ENCODE peak calls at places on chromosome 7, in seven cellular contexts. T, N, J, W, L, S and E are unnamed samples.

GRCh38 chr7:5692845-5693278 is 88.6 kb downstream of the RNF216 start:
- DNase-seq in J (peak), T (peak), N (no peak), S (peak), W (no peak), L (no peak), E (no peak)

GRCh38 chr7:75639893-75640600 is 98.7 kb downstream of the HIP1 start:
- DNase-seq in S (no peak), N (peak), L (peak), J (no peak), W (peak), T (no peak), E (no peak)

GRCh38 chr7:1508277-1508758 is 4.1 kb upstream of the INTS1 start:
- DNase-seq in N (no peak), T (no peak), L (no peak), J (no peak), W (no peak), S (no peak), E (no peak)

GRCh38 chr7:110253083-110253482 is 837.8 kb upstream of the LRRN3 start:
- DNase-seq in W (no peak), L (no peak), S (no peak), J (peak), T (no peak), N (no peak), E (no peak)

GRCh38 chr7:141874787-141875186 is 33.5 kb upstream of the PRSS37 start:
- DNase-seq in L (no peak), W (peak), J (no peak), N (no peak), S (no peak), T (no peak), E (no peak)

GRCh38 chr7:32785365-32785764 is 106.2 kb downstream of the KBTBD2 start:
- DNase-seq in J (no peak), L (peak), N (peak), T (no peak), S (no peak), W (no peak), E (no peak)

GRCh38 chr7:2566890-2567662 is 8.3 kb downstream of the IQCE start:
- DNase-seq in W (no peak), T (peak), J (no peak), L (no peak), S (no peak), N (no peak), E (no peak)

GRCh38 chr7:1043552-1044188 is 676 bp upstream of the GPR146 start:
- DNase-seq in N (no peak), W (no peak), J (no peak), T (peak), L (no peak), S (no peak), E (no peak)

GRCh38 chr7:112453505-112454171 is 3.4 kb downstream of the IFRD1 start:
- DNase-seq in S (peak), J (peak), W (no peak), L (no peak), N (no peak), T (no peak), E (no peak)

GRCh38 chr7:27123477-27124053 is 7.0 kb downstream of the HOXA4 start:
- DNase-seq in N (no peak), L (peak), W (no peak), T (no peak), J (no peak), S (no peak), E (no peak)

GRCh38 chr7:19442016-19442785 is 266.6 kb downstream of the POLR1F start:
- DNase-seq in N (peak), T (peak), S (peak), L (no peak), J (peak), W (peak), E (peak)

GRCh38 chr7:111756687-111757178 is 194.4 kb upstream of the IMMP2L start:
- DNase-seq in S (peak), L (no peak), J (peak), W (peak), T (no peak), N (peak), E (peak)

GRCh38 chr7:40297741-40298311 is 163.0 kb downstream of the SUGCT start:
- DNase-seq in L (no peak), T (no peak), S (peak), N (no peak), W (no peak), J (peak), E (no peak)

GRCh38 chr7:134891262-134892001 is 94.9 kb upstream of the AGBL3 start:
- DNase-seq in J (peak), T (peak), W (peak), L (peak), N (peak), S (peak), E (peak)

GRCh38 chr7:105896407-105896842 is 20.0 kb upstream of the ATXN7L1 start:
- DNase-seq in W (no peak), T (no peak), N (no peak), J (no peak), L (no peak), S (no peak), E (no peak)

GRCh38 chr7:113582471-113582870 is 336.3 kb downstream of the PPP1R3A start:
- DNase-seq in T (no peak), J (no peak), W (no peak), L (no peak), S (no peak), N (no peak), E (no peak)

GRCh38 chr7:137025469-137026175 is 157.2 kb downstream of the CHRM2 start:
- DNase-seq in J (peak), N (no peak), T (no peak), S (peak), L (no peak), W (peak), E (no peak)

GRCh38 chr7:53350241-53350640 is 314.8 kb downstream of the POM121L12 start:
- DNase-seq in W (peak), T (peak), S (peak), L (peak), N (peak), J (no peak), E (peak)

GRCh38 chr7:1269336-1269890 is 36.7 kb downstream of the UNCX start:
- DNase-seq in L (no peak), N (no peak), T (no peak), J (no peak), W (no peak), S (no peak), E (no peak)

GRCh38 chr7:30074422-30075030 is 46.3 kb downstream of the PLEKHA8 start:
- DNase-seq in J (peak), L (no peak), N (no peak), W (peak), T (peak), S (peak), E (no peak)

GRCh38 chr7:122588621-122589020 is 110.3 kb downstream of the RNF133 start:
- DNase-seq in T (no peak), N (no peak), S (no peak), J (no peak), W (no peak), L (no peak), E (no peak)

GRCh38 chr7:4700577-4701235 is 18.6 kb downstream of the FOXK1 start:
- DNase-seq in W (peak), L (no peak), N (peak), S (peak), T (no peak), J (peak), E (no peak)

GRCh38 chr7:4603843-4604231 is 78.3 kb upstream of the FOXK1 start:
- DNase-seq in S (no peak), L (no peak), N (no peak), J (no peak), W (no peak), T (no peak), E (no peak)

GRCh38 chr7:8433477-8434289 is at the start of gene NXPH1:
- DNase-seq in S (peak), J (no peak), T (no peak), N (peak), L (peak), W (peak), E (peak)

DNA sequence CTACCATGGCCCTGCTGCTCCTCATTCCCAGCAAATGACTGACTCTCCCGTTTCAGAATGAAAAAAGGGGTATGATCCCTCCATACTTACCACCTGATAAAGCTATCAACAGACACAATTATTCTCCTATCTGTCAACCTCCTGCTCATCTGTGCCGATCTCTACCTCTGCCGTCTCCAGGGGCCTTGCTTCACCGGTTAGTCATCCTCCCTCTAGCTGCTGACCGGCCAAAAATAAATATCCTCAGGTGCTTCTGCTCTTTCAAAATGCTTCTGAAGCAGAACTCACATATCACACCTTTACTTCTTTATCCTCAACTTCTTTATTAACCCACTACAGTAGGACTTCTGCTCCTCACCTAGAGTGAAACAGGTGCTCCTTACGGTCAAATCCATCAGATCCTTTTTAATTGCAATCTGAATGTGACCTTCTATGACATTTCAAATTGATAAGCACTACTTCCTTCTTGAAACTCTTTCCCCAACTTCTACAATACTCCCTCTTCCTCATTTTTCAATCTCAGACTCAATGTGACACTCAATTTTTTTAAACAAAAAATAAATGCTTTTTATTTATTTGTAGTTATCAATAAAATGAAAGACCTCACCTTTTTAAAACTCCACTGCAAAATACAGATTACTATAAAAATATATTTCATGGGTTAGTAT is 63.2 kb downstream of the LMBR1 start:
- DNase-seq in S (no peak), W (no peak), N (no peak), T (no peak), L (no peak), J (no peak), E (no peak)
- H3K9ac ChIP-seq in S (no peak), W (no peak), N (no peak), T (no peak), L (no peak), J (no peak), E (no peak)

DNA sequence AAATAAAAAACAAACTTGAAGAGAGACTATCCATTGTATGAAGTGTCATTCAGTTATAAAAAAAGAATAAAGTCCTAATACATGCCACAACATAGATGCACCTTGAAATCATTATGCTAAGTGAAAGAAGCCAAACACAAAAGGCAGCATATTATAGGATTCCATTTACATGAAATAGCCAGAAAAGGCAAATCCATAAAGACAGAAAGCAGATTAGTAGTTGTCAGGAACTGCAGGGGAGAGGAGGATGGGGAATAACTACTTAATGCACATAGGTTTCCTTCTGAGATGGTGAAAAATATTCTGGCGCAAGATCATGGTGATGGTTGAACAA is 6.6 kb upstream of the PON1 start:
- DNase-seq in T (no peak), N (no peak), W (no peak), S (no peak), J (no peak), L (no peak), E (no peak)
- H2AK5ac ChIP-seq in T (no peak), N (no peak), W (no peak), S (no peak), J (no peak), L (no peak), E (no peak)

DNA sequence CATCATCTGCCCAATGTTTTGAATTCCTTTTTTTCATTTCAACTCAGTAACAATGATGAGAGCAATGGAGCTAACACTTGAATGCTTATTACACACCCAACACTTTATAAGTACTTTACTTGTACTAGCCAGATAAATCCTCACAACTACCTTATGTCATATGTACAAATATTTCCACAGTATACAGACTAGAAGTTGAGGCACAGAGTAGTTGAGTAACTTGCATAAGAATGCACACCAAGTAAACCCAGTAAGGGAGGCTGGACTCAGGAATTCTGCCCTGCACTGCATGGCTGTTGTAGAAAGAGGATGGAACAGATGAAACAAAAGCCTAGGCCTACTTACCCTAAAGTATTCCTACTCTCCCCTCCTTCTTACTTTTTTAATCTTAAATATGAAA is 15.8 kb downstream of the DPY19L1 start:
- DNase-seq in T (no peak), W (no peak), L (no peak), S (peak), J (peak), N (no peak), E (no peak)
- H3K27ac ChIP-seq in T (peak), W (no peak), L (no peak), S (no peak), J (no peak), N (no peak), E (no peak)

DNA sequence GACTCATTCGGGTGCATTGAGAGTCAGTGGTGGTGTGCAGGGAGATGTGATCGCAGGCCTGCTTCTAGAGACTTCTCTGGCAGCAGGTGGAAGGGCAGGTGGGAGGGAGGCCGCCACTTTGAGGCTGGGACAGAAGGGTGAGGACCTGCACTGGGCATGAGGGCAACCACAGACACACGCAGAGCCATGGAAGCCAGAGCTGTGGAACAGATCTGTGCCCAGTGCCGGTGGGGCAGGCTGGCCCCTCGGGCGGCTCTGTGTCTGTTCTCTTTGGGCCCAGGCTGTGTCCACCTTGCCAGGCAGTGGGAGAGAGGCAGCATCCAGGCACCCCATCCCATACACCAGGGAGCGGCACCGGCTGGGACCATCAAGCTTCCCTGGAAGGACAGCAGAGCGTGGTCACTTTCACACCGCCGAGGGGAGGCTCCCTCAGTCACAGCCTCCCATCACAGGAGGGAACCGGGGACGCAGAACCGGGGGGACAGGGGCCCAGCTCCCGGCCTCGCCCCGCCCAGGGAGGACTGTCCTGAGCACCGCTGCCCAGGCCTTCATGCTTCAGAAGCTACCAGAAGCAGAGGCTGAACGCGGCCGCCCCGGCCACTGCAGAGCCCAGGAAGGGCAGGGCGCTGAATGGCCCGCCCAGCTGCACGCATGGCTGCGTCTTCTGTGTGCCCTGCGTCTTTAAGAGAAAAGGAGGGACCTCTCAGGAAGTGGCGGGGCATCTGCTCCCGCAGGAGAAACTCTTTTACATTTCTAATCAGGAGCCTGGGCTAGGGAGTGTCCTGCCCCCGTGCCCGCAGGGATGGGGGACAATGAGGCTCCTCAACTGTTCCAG is 32.1 kb downstream of the EN2 start:
- DNase-seq in S (no peak), N (peak), J (no peak), L (peak), T (no peak), W (no peak), E (no peak)
- H3K9ac ChIP-seq in S (peak), N (no peak), J (no peak), L (no peak), T (no peak), W (peak), E (peak)

DNA sequence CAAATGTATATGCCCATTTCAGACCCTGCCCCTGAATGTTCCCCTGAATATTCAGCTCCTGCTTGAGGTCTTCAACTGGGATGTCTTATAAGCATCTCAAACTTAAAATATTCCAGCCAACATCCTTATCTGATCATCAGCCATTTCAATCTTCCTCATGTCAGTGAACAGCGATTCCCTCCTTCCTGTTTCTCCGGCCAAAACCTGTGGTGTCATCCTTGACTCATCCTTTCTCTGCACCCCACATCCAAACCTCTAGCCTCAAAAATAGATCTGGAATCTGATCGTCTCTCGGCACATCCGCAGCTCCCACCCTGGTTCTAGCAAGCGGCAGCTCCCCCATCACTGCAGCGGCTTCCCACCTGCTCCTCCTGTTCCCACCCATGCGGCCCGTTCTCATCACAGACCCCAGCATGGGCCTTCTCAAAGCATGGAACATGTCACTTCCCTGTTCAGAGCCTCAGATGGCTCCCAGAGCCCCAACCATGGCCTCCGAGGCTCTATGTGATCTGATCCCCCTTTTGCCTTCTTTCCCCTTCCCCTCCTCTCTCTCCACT is 165.7 kb downstream of the HECW1 start:
- DNase-seq in N (no peak), L (no peak), W (no peak), T (no peak), J (no peak), S (no peak), E (no peak)
- H2AK5ac ChIP-seq in N (no peak), L (no peak), W (no peak), T (no peak), J (no peak), S (no peak), E (no peak)

GRCh38 chr7:22842383-22842903 is 19.8 kb upstream of the TOMM7 start:
- DNase-seq in L (no peak), N (no peak), T (no peak), W (peak), S (no peak), J (no peak), E (no peak)

GRCh38 chr7:22843681-22844309 is 21.1 kb upstream of the TOMM7 start:
- DNase-seq in T (no peak), J (no peak), N (no peak), W (no peak), L (no peak), S (no peak), E (peak)

GRCh38 chr7:22842973-22843372 is 20.3 kb upstream of the TOMM7 start:
- DNase-seq in W (no peak), T (no peak), N (no peak), S (no peak), L (no peak), J (no peak), E (no peak)

GRCh38 chr7:22846961-22847360 is 24.3 kb upstream of the TOMM7 start:
- DNase-seq in J (no peak), W (no peak), S (no peak), L (no peak), N (no peak), T (peak), E (no peak)

GRCh38 chr7:22845221-22845844 is 22.7 kb upstream of the TOMM7 start:
- DNase-seq in J (no peak), T (no peak), L (no peak), S (no peak), W (no peak), N (no peak), E (no peak)
- H3K27ac ChIP-seq in J (no peak), T (no peak), L (no peak), S (no peak), W (no peak), N (no peak), E (no peak)

GRCh38 chr7:96076350-96076707 is 245.6 kb downstream of the SLC25A13 start:
- DNase-seq in J (no peak), S (no peak), T (no peak), W (no peak), L (no peak), N (no peak), E (no peak)

GRCh38 chr7:96080021-96080420 is 241.9 kb downstream of the SLC25A13 start:
- DNase-seq in T (no peak), L (no peak), W (no peak), J (peak), S (no peak), N (no peak), E (peak)

DNA sequence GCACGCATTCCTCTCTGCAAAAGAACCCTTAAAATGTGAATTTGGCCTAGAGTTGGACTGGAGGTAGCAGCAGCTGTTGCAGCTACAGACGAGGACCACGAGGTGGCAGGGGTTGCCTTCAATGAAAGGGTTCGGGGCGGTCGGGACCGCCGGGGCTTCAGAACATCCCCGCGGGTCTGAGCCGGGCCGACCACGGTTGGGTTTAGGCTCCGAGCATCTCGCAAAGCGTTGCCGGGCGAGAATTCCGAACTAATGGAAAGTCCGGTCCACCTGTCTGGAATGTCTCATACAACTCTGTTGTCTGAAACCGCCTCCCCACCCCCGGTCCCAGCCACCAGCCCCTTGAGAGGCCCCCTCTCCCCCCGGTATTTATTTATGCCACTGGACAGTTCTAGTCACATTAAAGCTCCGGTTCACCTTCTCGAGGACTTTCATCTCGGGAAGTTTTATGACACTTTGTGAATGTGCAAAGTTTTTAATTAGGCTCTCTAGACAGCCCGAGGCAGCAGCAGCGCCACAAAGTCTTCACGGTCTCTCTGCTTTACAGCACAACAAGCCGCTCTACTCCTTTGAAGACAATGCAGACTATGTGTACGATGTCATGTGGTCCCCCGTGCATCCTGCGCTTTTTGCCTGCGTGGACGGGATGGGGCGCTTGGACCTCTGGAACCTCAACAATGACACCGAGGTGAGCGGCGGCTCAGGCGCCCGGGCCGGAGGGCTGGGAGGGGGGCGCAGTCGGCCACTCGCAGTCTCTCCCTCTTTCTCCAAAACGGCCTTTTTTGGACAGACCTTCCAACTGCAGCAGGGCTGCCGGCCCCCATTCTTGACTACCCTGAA is 246.2 kb downstream of the SLC25A13 start:
- DNase-seq in T (peak), W (peak), J (peak), N (peak), L (peak), S (peak), E (peak)
- H3K9ac ChIP-seq in T (peak), W (peak), J (no peak), N (no peak), L (no peak), S (peak), E (peak)

GRCh38 chr7:98409843-98410242 is 9.0 kb upstream of the BAIAP2L1 start:
- DNase-seq in L (no peak), W (no peak), T (no peak), J (no peak), S (no peak), N (no peak), E (no peak)
- H2AK5ac ChIP-seq in L (no peak), W (no peak), T (no peak), J (no peak), S (no peak), N (no peak), E (no peak)

GRCh38 chr7:25950488-25951413 is 201.2 kb upstream of the NFE2L3 start:
- DNase-seq in S (peak), W (peak), L (peak), T (peak), N (peak), J (peak), E (peak)
- H3K27ac ChIP-seq in S (no peak), W (peak), L (peak), T (no peak), N (no peak), J (no peak), E (no peak)